ENCODE peak calls at places on chromosomes 3 and 15, in nine cellular contexts. K, L, Q, A, W, C, B, U and Z are unnamed samples.

GRCh38 chr3:74443102-74443501 is 171.4 kb downstream of the CNTN3 start:
- DNase-seq in K (no peak), L (no peak), Q (peak; percentile 49), A (no peak), W (no peak), C (no peak), B (no peak), U (no peak), Z (no peak)

GRCh38 chr3:169148448-169149348 is 514.8 kb downstream of the MECOM start:
- DNase-seq in K (no peak), L (no peak), Q (no peak), A (no peak), W (no peak), C (no peak), B (no peak), U (peak; percentile 39), Z (no peak)

GRCh38 chr3:93973160-93974126 is at the start of gene PROS1:
- DNase-seq in K (peak; percentile 75), L (peak; percentile 55), Q (peak; percentile 68), A (peak; percentile 3), W (peak; percentile 72), C (peak; percentile 86), B (peak; percentile 84), U (peak; percentile 95), Z (peak; percentile 66)

GRCh38 chr15:51681303-51681963 is at the start of gene SCG3:
- DNase-seq in K (peak; percentile 74), L (peak; percentile 43), Q (peak; percentile 65), A (no peak), W (peak; percentile 59), C (peak; percentile 76), B (peak; percentile 70), U (peak; percentile 81), Z (peak; percentile 13)

GRCh38 chr3:69948246-69948862 is 51.2 kb upstream of the SAMMSON start:
- DNase-seq in K (peak; percentile 43), L (peak; percentile 2), Q (peak; percentile 66), A (no peak), W (no peak), C (no peak), B (no peak), U (no peak), Z (no peak)

GRCh38 chr15:100115711-100116090 is 226.1 kb downstream of the ADAMTS17 start:
- DNase-seq in K (no peak), L (peak; percentile 59), Q (peak; percentile 67), A (no peak), W (no peak), C (no peak), B (peak; percentile 45), U (no peak), Z (peak; percentile 38)

GRCh38 chr3:30232142-30232541 is 374.3 kb upstream of the TGFBR2 start:
- DNase-seq in K (no peak), L (no peak), Q (peak; percentile 73), A (no peak), W (no peak), C (no peak), B (no peak), U (peak; percentile 40), Z (peak; percentile 27)

GRCh38 chr3:81465510-81465909 is 295.9 kb downstream of the GBE1 start:
- DNase-seq in K (no peak), L (no peak), Q (no peak), A (no peak), W (no peak), C (no peak), B (no peak), U (no peak), Z (no peak)

GRCh38 chr3:124530916-124531315 is 199.3 kb upstream of the UMPS start:
- DNase-seq in K (no peak), L (no peak), Q (no peak), A (no peak), W (no peak), C (no peak), B (no peak), U (no peak), Z (no peak)

DNA sequence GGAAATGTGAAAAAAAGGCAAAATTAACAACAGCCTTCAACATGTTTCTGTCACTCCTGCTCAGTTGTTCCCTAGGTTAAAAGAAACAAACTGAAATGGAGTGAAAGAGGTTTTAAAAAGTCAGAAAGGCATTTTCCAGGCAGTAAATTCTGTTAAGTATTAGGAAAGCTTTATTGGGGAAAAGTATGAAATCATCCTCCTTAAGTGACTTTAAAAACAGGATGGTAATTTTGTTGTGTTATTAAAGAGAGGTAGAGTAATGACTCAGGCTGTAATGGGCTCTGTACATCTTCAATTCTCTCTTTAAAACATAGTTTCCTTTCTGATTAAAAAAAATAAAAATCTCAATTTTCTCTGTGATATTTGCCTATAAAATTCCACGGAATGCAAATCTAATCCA is 81.1 kb downstream of the OTOL1 start:
- DNase-seq in K (no peak), L (no peak), Q (no peak), A (no peak), W (no peak), C (no peak), B (no peak), U (no peak), Z (no peak)
- H3K4me3 ChIP-seq in K (no peak overlapping the region), L (no peak overlapping the region), Q (no peak overlapping the region), A (no peak overlapping the region), W (no peak overlapping the region), C (no peak overlapping the region), B (no peak overlapping the region), U (no peak overlapping the region), Z (no peak overlapping the region)

DNA sequence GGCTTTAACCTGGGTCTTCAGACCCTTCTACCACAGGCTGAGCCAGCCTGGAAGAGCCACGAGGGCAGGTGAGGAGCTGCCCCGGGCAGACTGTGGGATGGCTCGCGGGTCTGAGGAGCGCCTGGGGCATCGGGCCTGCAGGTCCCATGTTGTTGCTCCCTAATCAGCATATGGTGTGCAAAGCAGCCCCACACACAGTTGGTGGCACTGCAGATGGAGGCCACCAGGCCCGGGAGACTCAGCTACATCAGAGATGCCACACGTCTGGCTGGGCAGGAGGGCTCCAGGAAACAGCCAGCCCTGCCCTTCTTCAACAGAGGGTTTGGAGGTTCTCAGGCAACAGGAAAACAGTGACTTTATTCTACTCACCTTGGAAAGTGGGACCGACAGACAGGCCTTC is 63.9 kb downstream of the XXYLT1 start:
- DNase-seq in K (no peak), L (no peak), Q (no peak), A (no peak), W (peak; percentile 21), C (no peak), B (no peak), U (no peak), Z (no peak)
- H3K4me1 ChIP-seq in K (peaks cover 13% of the 10 kb centered on the region), L (peaks cover 9% of the 10 kb centered on the region), Q (peaks cover 41% of the 10 kb centered on the region), A (no peaks in the 10 kb centered on the region), W (peaks cover 52% of the 10 kb centered on the region), C (peaks cover 34% of the 10 kb centered on the region), B (peaks cover 37% of the 10 kb centered on the region), U (peaks cover 66% of the 10 kb centered on the region), Z (peaks cover 46% of the 10 kb centered on the region)

DNA sequence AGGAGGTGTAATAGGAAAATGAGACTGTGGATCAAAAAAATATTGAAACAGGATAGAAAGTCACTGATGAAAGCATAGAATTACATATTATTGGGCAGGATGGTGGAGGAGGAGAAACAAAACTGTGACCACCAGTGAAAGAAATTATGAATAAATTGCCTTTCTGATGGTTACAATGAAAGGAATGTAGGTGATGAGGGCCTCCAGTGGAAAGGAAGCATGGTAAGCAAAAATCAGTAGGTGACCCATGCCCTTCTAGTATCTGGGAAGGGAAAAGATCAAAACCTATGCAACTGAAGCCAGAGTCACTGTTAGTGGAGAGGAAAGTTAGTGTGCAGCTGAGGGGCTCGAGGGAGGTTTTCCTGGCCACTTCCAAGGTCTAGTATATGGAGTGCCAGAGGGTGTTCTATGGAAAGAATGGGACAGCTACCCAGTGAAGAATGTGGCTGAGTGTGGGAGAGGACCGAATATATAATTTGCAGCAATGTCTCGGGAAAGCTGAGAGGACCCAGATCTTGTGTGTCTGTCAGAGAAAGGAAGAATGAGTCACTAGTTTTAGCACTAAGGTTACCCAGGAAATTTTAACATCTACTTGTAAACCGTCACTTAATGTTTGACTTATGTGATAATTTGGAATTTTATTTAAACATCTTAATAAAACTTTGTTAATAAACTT is 146.2 kb downstream of the NFKBIZ start:
- DNase-seq in K (no peak), L (no peak), Q (peak; percentile 47), A (no peak), W (no peak), C (no peak), B (no peak), U (no peak), Z (no peak)
- H3K27ac ChIP-seq in K (no peak overlapping the region), L (no peak overlapping the region), Q (peak overlapping the region; percentile 58), A (no peak overlapping the region), W (no peak overlapping the region), C (no peak overlapping the region), B (no peak overlapping the region), U (no peak overlapping the region), Z (no peak overlapping the region)

GRCh38 chr15:62164500-62165028 is 521 bp downstream of the C2CD4B start:
- DNase-seq in K (peak; percentile 28), L (no peak), Q (no peak), A (no peak), W (no peak), C (no peak), B (peak; percentile 15), U (no peak), Z (no peak)
- H3K4me3 ChIP-seq in K (peak overlapping the region; percentile 59), L (no peak overlapping the region), Q (no peak overlapping the region), A (no peak overlapping the region), W (no peak overlapping the region), C (peak overlapping the region; percentile 19), B (peak overlapping the region; percentile 66), U (peak overlapping the region; percentile 64), Z (peak overlapping the region; percentile 47)

DNA sequence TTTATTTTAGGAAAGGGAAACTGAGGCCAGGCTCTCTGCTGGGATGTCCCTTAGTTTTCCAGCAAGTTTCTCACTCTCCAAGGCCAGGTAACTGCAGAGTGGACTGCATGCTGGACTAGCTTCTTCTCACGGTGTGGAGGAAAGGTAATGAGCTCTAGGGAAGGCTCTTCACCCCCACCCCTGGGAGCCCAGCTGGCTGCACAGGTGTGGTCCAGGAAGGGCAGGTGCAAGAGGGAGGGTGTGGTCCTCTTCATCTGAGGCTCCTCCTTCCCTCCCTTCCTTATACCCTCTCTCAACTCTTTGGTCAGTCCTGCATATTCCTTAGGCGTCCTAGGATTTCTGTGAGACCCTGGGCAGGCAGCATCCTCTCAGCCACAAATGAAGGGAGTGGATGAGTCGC is 33.9 kb downstream of the RNU5B-1 start:
- DNase-seq in K (no peak), L (no peak), Q (no peak), A (no peak), W (no peak), C (no peak), B (no peak), U (no peak), Z (no peak)
- H3K4me1 ChIP-seq in K (no peaks in the 10 kb centered on the region), L (no peaks in the 10 kb centered on the region), Q (no peaks in the 10 kb centered on the region), A (no peaks in the 10 kb centered on the region), W (no peaks in the 10 kb centered on the region), C (no peaks in the 10 kb centered on the region), B (no peaks in the 10 kb centered on the region), U (no peaks in the 10 kb centered on the region), Z (no peaks in the 10 kb centered on the region)

GRCh38 chr3:100086401-100086800 is 27.9 kb downstream of the FILIP1L start:
- DNase-seq in K (no peak), L (no peak), Q (no peak), A (no peak), W (no peak), C (no peak), B (no peak), U (no peak), Z (no peak)
- H3K27ac ChIP-seq in K (no peak overlapping the region), L (no peak overlapping the region), Q (no peak overlapping the region), A (no peak overlapping the region), W (peak overlapping the region; percentile 76), C (no peak overlapping the region), B (peak overlapping the region; percentile 84), U (no peak overlapping the region), Z (peak overlapping the region; percentile 49)